ENCODE peak calls at places on chromosomes 16 and 17, in seven cellular contexts. F is stomach, K is HCT116, L is sigmoid colon, P is HL-60, D is SK-N-SH, S is breast epithelium. I is an unnamed sample.

GRCh38 chr16:15950167-15950854 is 895 bp downstream of the ABCC1 start:
- DNase-seq in F (peak; percentile 28), K (no peak), L (peak; percentile 80), P (no peak), D (peak; percentile 68), S (no peak), I (no peak)

GRCh38 chr16:12496866-12497265 is 306.8 kb downstream of the CPPED1 start:
- DNase-seq in F (no peak), K (no peak), L (no peak), P (no peak), D (no peak), S (no peak), I (no peak)

GRCh38 chr17:68909066-68909465 is 46.1 kb downstream of the ABCA8 start:
- DNase-seq in F (no peak), K (peak; percentile 80), L (peak; percentile 87), P (peak; percentile 90), D (no peak), S (peak; percentile 55), I (peak; percentile 89)

GRCh38 chr16:51313204-51313603 is 162.1 kb upstream of the SALL1 start:
- DNase-seq in F (no peak), K (no peak), L (no peak), P (no peak), D (no peak), S (no peak), I (no peak)

GRCh38 chr17:75557075-75557851 is 30.3 kb upstream of the MYO15B start:
- DNase-seq in F (peak; percentile 95), K (no peak), L (no peak), P (no peak), D (peak; percentile 83), S (peak; percentile 46), I (no peak)

GRCh38 chr17:45016823-45017222 is 34.6 kb downstream of the DCAKD start:
- DNase-seq in F (no peak), K (no peak), L (no peak), P (no peak), D (no peak), S (no peak), I (no peak)

GRCh38 chr17:68534714-68535113 is 22.5 kb downstream of the PRKAR1A start:
- DNase-seq in F (no peak), K (no peak), L (no peak), P (no peak), D (no peak), S (no peak), I (no peak)

GRCh38 chr17:37694734-37695133 is 50.1 kb downstream of the HNF1B start:
- DNase-seq in F (no peak), K (no peak), L (no peak), P (no peak), D (no peak), S (no peak), I (no peak)

GRCh38 chr17:39270923-39271322 is 45.2 kb upstream of the STAC2 start:
- DNase-seq in F (no peak), K (peak; percentile 8), L (no peak), P (no peak), D (no peak), S (no peak), I (no peak)

GRCh38 chr16:73354426-73354825 is 306.5 kb upstream of the ZFHX3 start:
- DNase-seq in F (no peak), K (no peak), L (no peak), P (no peak), D (no peak), S (no peak), I (no peak)

GRCh38 chr17:75856062-75856681 is 1.0 kb upstream of the WBP2 start:
- DNase-seq in F (peak; percentile 33), K (no peak), L (no peak), P (no peak), D (no peak), S (no peak), I (no peak)

GRCh38 chr16:64865037-64865696 is 256.7 kb downstream of the CDH11 start:
- DNase-seq in F (no peak), K (no peak), L (no peak), P (no peak), D (no peak), S (no peak), I (no peak)

GRCh38 chr16:56776562-56776961 is 46.6 kb downstream of the NUP93 start:
- DNase-seq in F (peak; percentile 66), K (no peak), L (peak; percentile 75), P (no peak), D (peak; percentile 12), S (peak; percentile 26), I (no peak)

GRCh38 chr17:6524520-6524919 is 31.8 kb downstream of the PITPNM3 start:
- DNase-seq in F (no peak), K (peak; percentile 37), L (no peak), P (no peak), D (no peak), S (no peak), I (no peak)

GRCh38 chr16:64791756-64792155 is 330.1 kb downstream of the CDH11 start:
- DNase-seq in F (no peak), K (no peak), L (no peak), P (no peak), D (no peak), S (no peak), I (no peak)

GRCh38 chr16:11090947-11091785 is 146.8 kb downstream of the CLEC16A start:
- DNase-seq in F (no peak), K (no peak), L (no peak), P (no peak), D (no peak), S (no peak), I (no peak)

GRCh38 chr16:11087691-11088431 is 143.5 kb downstream of the CLEC16A start:
- DNase-seq in F (no peak), K (no peak), L (no peak), P (no peak), D (no peak), S (no peak), I (no peak)

GRCh38 chr16:11088432-11088794 is 144.0 kb downstream of the CLEC16A start:
- DNase-seq in F (no peak), K (no peak), L (no peak), P (no peak), D (no peak), S (no peak), I (no peak)

GRCh38 chr16:11092788-11093577 is 148.6 kb downstream of the CLEC16A start:
- DNase-seq in F (no peak), K (no peak), L (no peak), P (no peak), D (no peak), S (no peak), I (no peak)

GRCh38 chr16:11089504-11090124 is 145.2 kb downstream of the CLEC16A start:
- DNase-seq in F (peak; percentile 40), K (no peak), L (peak; percentile 88), P (no peak), D (no peak), S (no peak), I (no peak)
- TF ChIP-seq POLR2AphosphoS5 in F (peak; percentile 84), K (no peak), L (peak; percentile 56), P (no peak), D (no peak), S (no peak), I (no peak)

GRCh38 chr17:63827002-63827800 is at the start of the genes FTSJ3 and PSMC5:
- DNase-seq in F (peak; percentile 94), K (peak; percentile 98), L (peak; percentile 98), P (peak; percentile 87), D (peak; percentile 95), S (peak; percentile 94), I (no peak)
- TF ChIP-seq POLR2AphosphoS5 in F (peak; percentile 78), K (peak; percentile 92), L (peak; percentile 86), P (peak; percentile 100), D (peak; percentile 93), S (peak; percentile 88), I (peak; percentile 99)

DNA sequence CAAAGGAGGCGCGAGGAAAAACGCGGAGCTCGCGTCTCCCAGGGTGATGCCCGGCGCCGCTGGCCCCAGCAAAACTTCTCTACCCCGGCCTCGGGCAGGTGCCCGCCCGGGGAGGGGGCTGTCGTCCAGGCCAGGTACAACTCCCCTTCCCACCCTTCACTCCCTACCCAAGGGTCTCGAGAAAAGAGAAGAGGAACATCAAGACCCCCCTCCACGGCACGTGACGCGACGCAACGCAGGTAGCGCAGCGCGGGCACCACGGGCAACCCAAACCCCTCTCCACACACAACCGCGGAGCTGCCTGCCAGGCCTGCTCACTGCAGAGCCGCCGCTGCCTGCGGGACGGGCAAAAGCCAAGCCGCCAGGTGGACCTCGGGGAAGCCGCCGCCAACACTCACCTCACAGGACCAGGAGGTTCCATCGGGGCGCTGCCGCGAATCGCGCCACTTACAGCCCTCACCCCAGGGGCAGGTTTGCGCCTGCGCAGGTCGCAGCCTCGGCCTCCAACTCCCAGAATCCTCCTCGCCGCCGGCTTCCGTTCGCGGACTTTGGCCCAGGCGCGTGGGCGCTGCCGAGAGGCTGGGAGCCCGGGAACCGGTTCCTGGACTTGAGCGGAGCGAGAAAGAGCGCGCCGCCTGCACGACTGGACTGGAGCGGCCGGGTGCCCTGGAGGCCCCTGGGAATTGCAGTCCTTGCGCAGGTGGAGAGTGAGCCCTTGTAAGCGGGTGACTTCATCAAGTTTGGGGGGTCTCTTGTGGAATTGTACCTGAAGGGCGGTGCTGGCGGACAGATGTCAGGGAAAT is at the start of gene ZNF232:
- DNase-seq in F (peak; percentile 97), K (peak; percentile 91), L (peak; percentile 96), P (peak; percentile 65), D (peak; percentile 98), S (peak; percentile 94), I (no peak)
- TF ChIP-seq POLR2AphosphoS5 in F (peak; percentile 88), K (peak; percentile 84), L (peak; percentile 86), P (no peak), D (peak; percentile 71), S (peak; percentile 54), I (peak; percentile 98)

DNA sequence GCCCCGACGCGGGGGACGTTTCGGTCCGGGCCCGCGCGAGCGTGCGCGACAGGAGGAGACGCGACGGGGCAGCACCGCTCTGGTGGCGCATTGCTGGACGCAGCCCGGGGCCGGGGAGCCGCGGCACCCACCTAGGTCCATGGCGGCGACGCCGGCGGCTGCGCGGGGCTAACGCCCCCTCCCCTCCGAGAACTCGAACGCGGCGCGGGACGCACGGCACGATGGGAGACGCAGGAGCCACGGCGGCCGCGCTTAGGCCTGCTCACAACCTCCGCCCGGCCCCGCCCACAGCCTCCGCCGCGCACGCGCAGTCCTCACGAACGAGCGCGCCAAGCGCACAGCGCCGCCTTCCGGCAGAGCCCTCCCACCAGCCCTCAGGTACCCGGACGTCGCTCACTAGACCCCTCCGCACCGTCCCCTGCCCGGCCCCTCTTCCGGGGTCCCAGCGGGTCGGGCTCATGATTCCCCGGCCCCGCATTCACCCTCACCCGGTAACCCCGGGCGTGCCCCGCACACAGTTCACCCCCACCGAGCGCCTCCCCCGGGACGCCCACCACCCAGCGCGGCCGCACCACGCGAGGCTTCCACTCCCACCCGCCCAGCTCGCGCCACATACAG is at the start of gene GEMIN4:
- DNase-seq in F (peak; percentile 95), K (peak; percentile 69), L (peak; percentile 94), P (peak; percentile 71), D (peak; percentile 99), S (peak; percentile 78), I (no peak)
- TF ChIP-seq POLR2AphosphoS5 in F (peak; percentile 81), K (peak; percentile 92), L (peak; percentile 80), P (peak; percentile 67), D (peak; percentile 69), S (peak; percentile 81), I (peak; percentile 54)

I was measured in vagina.